ENCODE peak calls at places on chromosomes 5 and 9, in six cellular contexts. One of them, this sample, is unnamed.

GRCh38 chr9:94167055-94167346 is 82.7 kb downstream of the PTPDC1 start:
- DNase-seq in thoracic aorta: no peak
- DNase-seq in fibroblast of pulmonary artery: no peak
- DNase-seq in bronchial epithelial cell: peak; percentile 58
- DNase-seq in IMR-90: no peak
- DNase-seq in sigmoid colon: no peak
- DNase-seq in this sample: no peak

GRCh38 chr5:68562308-68562707 is 346.8 kb downstream of the PIK3R1 start:
- DNase-seq in bronchial epithelial cell: peak; percentile 56
- DNase-seq in IMR-90: peak; percentile 44
- DNase-seq in fibroblast of pulmonary artery: peak; percentile 97
- DNase-seq in thoracic aorta: no peak
- DNase-seq in sigmoid colon: no peak
- DNase-seq in this sample: peak; percentile 85

GRCh38 chr5:114325552-114325951 is 36.3 kb upstream of the KCNN2 start:
- DNase-seq in fibroblast of pulmonary artery: peak; percentile 13
- DNase-seq in bronchial epithelial cell: no peak
- DNase-seq in sigmoid colon: no peak
- DNase-seq in IMR-90: peak; percentile 94
- DNase-seq in thoracic aorta: no peak
- DNase-seq in this sample: peak; percentile 53

GRCh38 chr5:51388488-51389325 is 5.5 kb downstream of the ISL1 start:
- DNase-seq in thoracic aorta: no peak
- DNase-seq in bronchial epithelial cell: no peak
- DNase-seq in sigmoid colon: no peak
- DNase-seq in fibroblast of pulmonary artery: no peak
- DNase-seq in IMR-90: no peak
- DNase-seq in this sample: no peak

GRCh38 chr5:14587143-14587542 is 5.6 kb downstream of the OTULINL start:
- DNase-seq in bronchial epithelial cell: no peak
- DNase-seq in fibroblast of pulmonary artery: no peak
- DNase-seq in sigmoid colon: peak; percentile 79
- DNase-seq in thoracic aorta: no peak
- DNase-seq in IMR-90: no peak
- DNase-seq in this sample: no peak

GRCh38 chr9:69600314-69601047 is 71.7 kb downstream of the APBA1 start:
- DNase-seq in bronchial epithelial cell: no peak
- DNase-seq in IMR-90: no peak
- DNase-seq in fibroblast of pulmonary artery: no peak
- DNase-seq in sigmoid colon: no peak
- DNase-seq in thoracic aorta: no peak
- DNase-seq in this sample: no peak

GRCh38 chr5:142976861-142977260 is 206.7 kb downstream of the ARHGAP26 start:
- DNase-seq in IMR-90: peak; percentile 29
- DNase-seq in sigmoid colon: no peak
- DNase-seq in bronchial epithelial cell: no peak
- DNase-seq in thoracic aorta: no peak
- DNase-seq in fibroblast of pulmonary artery: no peak
- DNase-seq in this sample: peak; percentile 35

GRCh38 chr9:131304676-131305366 is 15.3 kb downstream of the PLPP7 start:
- DNase-seq in thoracic aorta: no peak
- DNase-seq in bronchial epithelial cell: peak; percentile 18
- DNase-seq in IMR-90: peak; percentile 49
- DNase-seq in sigmoid colon: no peak
- DNase-seq in fibroblast of pulmonary artery: no peak
- DNase-seq in this sample: peak; percentile 25

GRCh38 chr9:116027511-116027910 is 126.1 kb upstream of the PAPPA start:
- DNase-seq in bronchial epithelial cell: peak; percentile 72
- DNase-seq in IMR-90: peak; percentile 92
- DNase-seq in fibroblast of pulmonary artery: peak; percentile 91
- DNase-seq in sigmoid colon: no peak
- DNase-seq in thoracic aorta: no peak
- DNase-seq in this sample: peak; percentile 94

GRCh38 chr5:776862-777711 is 7.4 kb downstream of the ZDHHC11B start:
- DNase-seq in sigmoid colon: peak; percentile 66
- DNase-seq in IMR-90: no peak
- DNase-seq in fibroblast of pulmonary artery: no peak
- DNase-seq in bronchial epithelial cell: no peak
- DNase-seq in thoracic aorta: no peak
- DNase-seq in this sample: no peak

GRCh38 chr5:2003690-2004365 is 121.1 kb upstream of the IRX4 start:
- DNase-seq in IMR-90: no peak
- DNase-seq in thoracic aorta: no peak
- DNase-seq in sigmoid colon: no peak
- DNase-seq in bronchial epithelial cell: no peak
- DNase-seq in fibroblast of pulmonary artery: no peak
- DNase-seq in this sample: no peak

GRCh38 chr5:170503970-170504525 is at the start of gene KCNIP1:
- DNase-seq in bronchial epithelial cell: no peak
- DNase-seq in IMR-90: no peak
- DNase-seq in thoracic aorta: no peak
- DNase-seq in sigmoid colon: no peak
- DNase-seq in fibroblast of pulmonary artery: no peak
- DNase-seq in this sample: peak; percentile 14

GRCh38 chr5:168935183-168935582 is 356.0 kb upstream of the PANK3 start:
- DNase-seq in sigmoid colon: no peak
- DNase-seq in fibroblast of pulmonary artery: no peak
- DNase-seq in bronchial epithelial cell: no peak
- DNase-seq in IMR-90: no peak
- DNase-seq in thoracic aorta: no peak
- DNase-seq in this sample: no peak

GRCh38 chr5:19534751-19535150 is 453.2 kb downstream of the CDH18 start:
- DNase-seq in fibroblast of pulmonary artery: no peak
- DNase-seq in thoracic aorta: no peak
- DNase-seq in sigmoid colon: no peak
- DNase-seq in bronchial epithelial cell: peak; percentile 99
- DNase-seq in IMR-90: no peak
- DNase-seq in this sample: no peak
- H3K4me3 ChIP-seq in fibroblast of pulmonary artery: no peak overlapping the region
- H3K4me3 ChIP-seq in thoracic aorta: no peak overlapping the region
- H3K4me3 ChIP-seq in sigmoid colon: no peak overlapping the region
- H3K4me3 ChIP-seq in bronchial epithelial cell: no peak overlapping the region
- H3K4me3 ChIP-seq in IMR-90: no peak overlapping the region
- H3K4me3 ChIP-seq in this sample: no peak overlapping the region

GRCh38 chr9:34896112-34896511 is 62.0 kb upstream of the PHF24 start:
- DNase-seq in thoracic aorta: no peak
- DNase-seq in bronchial epithelial cell: no peak
- DNase-seq in IMR-90: no peak
- DNase-seq in sigmoid colon: no peak
- DNase-seq in fibroblast of pulmonary artery: no peak
- DNase-seq in this sample: peak; percentile 7
- TF ChIP-seq CTCF in thoracic aorta: no peak
- TF ChIP-seq CTCF in bronchial epithelial cell: no peak
- TF ChIP-seq CTCF in IMR-90: no peak
- TF ChIP-seq CTCF in sigmoid colon: no peak
- TF ChIP-seq CTCF in fibroblast of pulmonary artery: peak; percentile 15
- TF ChIP-seq CTCF in this sample: peak; percentile 3

DNA sequence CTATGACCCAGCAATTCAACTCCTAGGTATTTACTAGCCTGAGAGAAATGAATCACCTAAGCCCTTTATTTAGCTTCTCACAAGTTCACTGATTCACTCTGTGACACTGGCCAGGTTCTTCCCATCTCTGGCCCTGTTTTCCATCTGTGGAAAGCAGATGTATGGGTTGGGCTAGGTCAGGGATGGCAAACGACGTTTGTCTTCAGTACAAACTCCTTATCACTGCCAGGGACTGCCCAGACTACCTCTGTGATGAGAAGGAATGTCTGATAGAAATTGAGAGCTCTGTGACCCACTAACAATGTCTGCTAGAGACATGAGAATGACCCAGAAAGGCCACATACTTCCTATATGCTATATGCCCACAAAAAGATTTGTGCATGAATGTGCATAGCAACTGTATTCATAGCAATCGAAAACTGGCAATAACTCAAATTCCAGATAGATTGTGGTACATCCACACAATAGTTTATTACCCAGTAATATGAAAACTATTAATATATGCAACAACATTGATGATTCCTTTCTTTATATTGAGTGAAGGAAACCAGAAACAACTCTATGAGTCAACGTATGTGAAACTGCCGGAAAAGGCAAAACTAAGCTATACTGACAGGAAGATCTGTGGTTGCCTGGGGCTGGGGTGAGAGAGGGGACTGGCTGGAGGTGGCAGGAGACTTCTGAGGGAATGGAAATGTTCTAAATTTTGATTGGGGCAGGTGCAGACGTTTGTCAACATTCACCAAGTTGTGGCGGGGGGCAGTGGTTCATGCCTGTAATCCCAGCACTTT is 32.0 kb upstream of the ADAM19 start:
- DNase-seq in IMR-90: peak; percentile 85
- DNase-seq in fibroblast of pulmonary artery: peak; percentile 54
- DNase-seq in sigmoid colon: no peak
- DNase-seq in thoracic aorta: no peak
- DNase-seq in bronchial epithelial cell: peak; percentile 88
- DNase-seq in this sample: peak; percentile 70
- H3K4me3 ChIP-seq in IMR-90: no peak overlapping the region
- H3K4me3 ChIP-seq in fibroblast of pulmonary artery: no peak overlapping the region
- H3K4me3 ChIP-seq in sigmoid colon: no peak overlapping the region
- H3K4me3 ChIP-seq in thoracic aorta: no peak overlapping the region
- H3K4me3 ChIP-seq in bronchial epithelial cell: no peak overlapping the region
- H3K4me3 ChIP-seq in this sample: no peak overlapping the region

DNA sequence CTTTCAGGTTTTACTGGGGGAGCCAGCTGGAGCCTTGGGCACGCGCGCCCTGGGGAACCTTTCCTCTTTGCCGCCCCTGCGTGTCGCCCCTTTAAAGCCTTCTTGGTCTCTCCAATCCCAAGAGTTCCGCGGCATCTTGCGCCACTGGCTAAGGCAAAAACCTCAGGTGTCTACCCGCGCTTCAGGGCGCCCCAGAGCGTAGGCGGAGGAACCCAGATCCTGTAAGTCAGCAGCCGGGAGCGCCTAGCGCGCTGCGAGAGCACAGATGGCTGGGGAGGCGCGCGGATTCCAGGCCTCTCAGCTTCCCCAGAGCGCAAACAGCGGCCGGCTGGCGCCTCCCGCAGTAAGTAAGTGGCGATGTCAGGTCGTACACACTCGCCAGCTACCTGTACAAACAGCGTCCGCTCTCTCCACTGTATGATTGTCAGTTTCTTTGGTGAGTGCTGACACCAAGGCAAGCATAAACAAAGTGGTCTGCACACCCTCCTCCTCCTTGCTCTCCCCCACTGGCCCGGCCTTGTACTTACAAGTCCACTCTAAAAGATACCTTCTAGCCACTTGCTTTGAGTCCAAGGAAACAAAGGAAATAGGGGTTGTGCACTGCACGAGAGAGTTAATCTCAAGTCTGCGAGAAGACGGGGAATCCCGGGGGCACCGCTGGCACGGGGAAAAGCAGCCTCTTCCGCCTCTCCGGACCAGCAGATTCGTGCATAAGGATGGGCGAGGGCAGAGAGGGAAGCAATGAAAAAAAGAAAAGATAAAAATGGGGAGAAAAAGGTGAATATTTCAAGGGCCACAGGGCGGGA is 2.9 kb downstream of the HTR1A start:
- DNase-seq in thoracic aorta: no peak
- DNase-seq in bronchial epithelial cell: peak; percentile 21
- DNase-seq in IMR-90: no peak
- DNase-seq in sigmoid colon: no peak
- DNase-seq in fibroblast of pulmonary artery: no peak
- DNase-seq in this sample: no peak
- TF ChIP-seq CTCF in thoracic aorta: no peak
- TF ChIP-seq CTCF in bronchial epithelial cell: peak; percentile 34
- TF ChIP-seq CTCF in IMR-90: no peak
- TF ChIP-seq CTCF in sigmoid colon: no peak
- TF ChIP-seq CTCF in fibroblast of pulmonary artery: no peak
- TF ChIP-seq CTCF in this sample: no peak

GRCh38 chr9:14779566-14780022 is 57.1 kb upstream of the CER1 start:
- DNase-seq in thoracic aorta: no peak
- DNase-seq in bronchial epithelial cell: no peak
- DNase-seq in IMR-90: no peak
- DNase-seq in fibroblast of pulmonary artery: no peak
- DNase-seq in sigmoid colon: no peak
- DNase-seq in this sample: peak; percentile 33
- H3K4me3 ChIP-seq in thoracic aorta: no peak overlapping the region
- H3K4me3 ChIP-seq in bronchial epithelial cell: no peak overlapping the region
- H3K4me3 ChIP-seq in IMR-90: no peak overlapping the region
- H3K4me3 ChIP-seq in fibroblast of pulmonary artery: no peak overlapping the region
- H3K4me3 ChIP-seq in sigmoid colon: no peak overlapping the region
- H3K4me3 ChIP-seq in this sample: no peak overlapping the region

DNA sequence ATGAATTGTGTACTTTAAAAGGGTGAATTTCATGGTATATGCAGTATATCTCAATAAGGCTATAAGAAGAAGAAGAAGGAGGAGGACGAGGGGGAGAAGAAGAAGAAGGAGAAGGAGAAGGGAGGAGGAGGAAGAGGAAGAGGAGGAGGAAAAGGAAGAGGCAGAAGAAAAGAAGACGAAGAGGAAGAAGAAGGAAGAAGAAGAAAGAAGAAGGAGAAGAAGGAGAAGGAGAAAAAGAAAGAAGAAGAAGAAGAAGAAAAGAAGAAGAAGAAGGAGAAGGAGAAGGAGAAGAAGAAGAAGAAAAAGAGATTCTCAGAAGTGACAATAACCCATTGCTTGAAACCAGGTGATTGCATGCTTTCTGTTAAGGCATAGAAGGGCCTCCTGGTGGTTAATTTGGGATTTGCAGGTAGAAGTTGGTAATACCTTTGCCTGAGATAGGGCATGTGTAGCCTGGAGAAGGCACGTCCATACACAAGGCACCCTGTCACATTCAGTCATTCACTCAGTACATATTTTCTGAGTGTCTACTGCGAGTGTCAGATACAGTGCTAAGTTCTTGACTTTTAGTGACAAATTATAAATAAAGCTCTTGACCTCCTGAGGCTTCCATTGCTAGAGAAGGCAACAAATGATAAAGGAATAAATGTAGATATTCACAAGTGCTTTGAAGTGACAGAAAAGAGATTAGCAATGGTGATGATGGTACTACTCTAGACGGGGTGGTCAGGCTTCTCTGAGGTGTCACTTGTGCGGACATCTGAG is 231.3 kb downstream of the NPR3 start:
- DNase-seq in bronchial epithelial cell: peak; percentile 35
- DNase-seq in thoracic aorta: no peak
- DNase-seq in fibroblast of pulmonary artery: peak; percentile 37
- DNase-seq in IMR-90: peak; percentile 13
- DNase-seq in sigmoid colon: no peak
- DNase-seq in this sample: peak; percentile 39
- TF ChIP-seq CTCF in bronchial epithelial cell: peak; percentile 42
- TF ChIP-seq CTCF in thoracic aorta: no peak
- TF ChIP-seq CTCF in fibroblast of pulmonary artery: peak; percentile 45
- TF ChIP-seq CTCF in IMR-90: peak; percentile 21
- TF ChIP-seq CTCF in sigmoid colon: no peak
- TF ChIP-seq CTCF in this sample: peak; percentile 56

This sample was measured in choroid plexus epithelial cell.